ENCODE peak calls at places on chromosomes 4 and X, in seven cellular contexts. U, Q, W, E, L, R and F are unnamed samples.

GRCh38 chr4:41406051-41406516 is 131.9 kb upstream of the LIMCH1 start:
- DNase-seq in W (no peak), E (no peak), Q (peak; percentile 39), U (no peak), R (no peak), L (peak; percentile 54), F (no peak)

GRCh38 chr4:183147191-183147590 is 48.1 kb downstream of the WWC2 start:
- DNase-seq in Q (no peak), E (no peak), R (no peak), L (no peak), U (no peak), W (no peak), F (no peak)

GRCh38 chr4:11765849-11766453 is 337.3 kb upstream of the HS3ST1 start:
- DNase-seq in U (no peak), E (no peak), W (no peak), L (peak; percentile 25), R (peak; percentile 13), Q (peak; percentile 0), F (peak; percentile 16)

GRCh38 chrX:31223817-31224216 is 152.0 kb upstream of the FTHL17 start:
- DNase-seq in L (no peak), E (no peak), U (no peak), W (no peak), Q (no peak), R (no peak), F (no peak)

GRCh38 chr4:64417974-64418373 is 8.7 kb upstream of the TECRL start:
- DNase-seq in E (peak; percentile 51), U (no peak), W (no peak), R (no peak), Q (no peak), L (peak; percentile 22), F (no peak)

GRCh38 chrX:23578079-23578478 is 89.2 kb upstream of the PRDX4 start:
- DNase-seq in W (no peak), R (no peak), Q (no peak), E (no peak), U (no peak), L (peak; percentile 17), F (no peak)

GRCh38 chrX:9522756-9523155 is 57.9 kb downstream of the TBL1X start:
- DNase-seq in W (no peak), R (no peak), L (no peak), Q (no peak), E (no peak), U (no peak), F (no peak)

GRCh38 chrX:30822068-30822671 is 66.9 kb downstream of the TAB3 start:
- DNase-seq in Q (no peak), R (no peak), U (no peak), L (no peak), E (no peak), W (no peak), F (no peak)

GRCh38 chr4:107989162-107989536 is 540 bp upstream of the HADH start:
- DNase-seq in L (no peak), E (no peak), Q (no peak), R (no peak), U (no peak), W (no peak), F (no peak)

GRCh38 chr4:22910200-22910599 is 217.5 kb downstream of the GBA3 start:
- DNase-seq in R (no peak), Q (no peak), E (no peak), W (no peak), L (no peak), U (no peak), F (no peak)

GRCh38 chrX:124217289-124218251 is 114.9 kb upstream of the TEX13D start:
- DNase-seq in R (peak; percentile 8), Q (no peak), E (peak; percentile 20), L (no peak), W (no peak), U (no peak), F (no peak)

GRCh38 chrX:151982217-151982616 is 7.7 kb upstream of the GABRE start:
- DNase-seq in W (no peak), R (no peak), L (peak; percentile 18), U (no peak), E (no peak), Q (no peak), F (no peak)

GRCh38 chr4:8001564-8002355 is 62.1 kb upstream of the AFAP1 start:
- DNase-seq in Q (no peak), L (no peak), E (no peak), U (no peak), W (no peak), R (no peak), F (no peak)

GRCh38 chr4:80077639-80078038 is 4.6 kb upstream of the ANTXR2 start:
- DNase-seq in L (no peak), E (no peak), W (no peak), U (no peak), R (no peak), Q (no peak), F (no peak)

GRCh38 chrX:57821703-57822375 is 88.4 kb downstream of the ZXDA start:
- DNase-seq in Q (peak; percentile 15), R (peak; percentile 41), E (peak; percentile 25), L (peak; percentile 20), W (no peak), U (no peak), F (peak; percentile 26)

GRCh38 chrX:114675365-114675764 is 91.5 kb downstream of the HTR2C start:
- DNase-seq in E (no peak), U (no peak), L (no peak), R (no peak), Q (no peak), W (no peak), F (no peak)

GRCh38 chr4:3322059-3322550 is 29.3 kb downstream of the RGS12 start:
- DNase-seq in E (peak; percentile 18), U (no peak), R (no peak), L (no peak), Q (no peak), W (no peak), F (no peak)

GRCh38 chr4:183295711-183296110 is 24.4 kb downstream of the CLDN22 start:
- DNase-seq in Q (no peak), W (no peak), E (no peak), L (no peak), U (no peak), R (no peak), F (no peak)

GRCh38 chrX:136353519-136354095 is 52.8 kb downstream of the ADGRG4 start:
- DNase-seq in Q (no peak), R (no peak), W (no peak), L (no peak), U (no peak), E (no peak), F (no peak)

GRCh38 chr4:24476209-24476781 is 108.1 kb downstream of the DHX15 start:
- DNase-seq in L (no peak), E (no peak), R (no peak), U (no peak), Q (no peak), W (no peak), F (no peak)

DNA sequence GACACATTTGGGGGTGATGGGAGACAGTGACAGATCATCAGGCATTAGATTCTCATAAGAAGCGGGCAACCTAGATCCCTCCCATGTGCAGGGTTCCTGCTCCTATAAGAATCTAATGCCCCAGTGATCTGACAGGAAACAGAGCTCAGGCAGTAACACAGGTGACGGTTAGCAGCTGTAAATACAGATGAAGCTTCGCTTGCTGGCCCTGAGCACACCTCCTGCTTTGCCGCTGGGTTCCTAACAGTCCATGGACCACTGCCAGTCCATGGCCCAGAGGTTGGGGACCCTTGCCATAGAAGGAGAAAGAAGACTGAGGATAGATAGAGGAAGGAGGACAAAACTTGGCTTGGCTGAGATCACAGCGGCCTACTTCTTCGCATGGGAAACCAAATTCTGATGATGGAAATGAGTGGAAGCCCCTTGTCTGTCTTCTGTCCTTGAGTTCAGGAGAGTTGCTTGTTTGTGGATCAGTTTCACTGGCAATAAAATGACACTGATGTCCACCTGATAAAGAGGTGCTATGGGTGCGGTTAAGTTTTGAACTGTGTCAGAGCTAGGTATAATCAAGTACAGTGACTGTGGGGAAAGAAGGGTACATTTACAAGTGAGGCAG is 1.7 kb upstream of the TIFA start:
- DNase-seq in E (no peak), U (no peak), W (no peak), L (no peak), Q (no peak), R (no peak), F (no peak)
- TF ChIP-seq POLR2A in E (no peak), U (no peak), W (no peak), L (no peak), Q (no peak), R (no peak), F (no peak)

DNA sequence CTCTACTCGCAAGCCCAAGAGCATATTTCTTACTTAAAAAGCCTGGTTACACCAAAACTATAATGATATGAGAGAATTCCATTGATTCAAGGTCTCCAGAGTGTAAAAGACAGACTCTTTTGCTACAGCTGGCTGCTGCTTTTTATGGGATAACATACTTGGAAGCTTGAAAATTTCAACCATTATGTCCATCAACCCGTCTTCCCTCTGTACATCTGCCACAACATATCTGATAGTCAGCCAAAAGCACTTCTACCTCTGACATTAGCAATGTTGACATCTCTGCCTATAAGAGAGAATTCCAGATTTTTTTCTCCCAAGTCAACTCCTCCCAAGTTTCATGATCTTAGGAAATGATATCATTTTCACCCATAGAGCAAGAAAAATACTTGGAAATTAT is 54.4 kb upstream of the IQCM start:
- DNase-seq in R (no peak), Q (no peak), L (no peak), E (no peak), U (no peak), W (no peak), F (no peak)
- H3K4me1 ChIP-seq in R (no peaks in the 10 kb centered on the region), Q (no peaks in the 10 kb centered on the region), L (no peaks in the 10 kb centered on the region), E (no peaks in the 10 kb centered on the region), U (no peaks in the 10 kb centered on the region), W (no peaks in the 10 kb centered on the region), F (no peaks in the 10 kb centered on the region)

GRCh38 chrX:153469811-153470410 is 465 bp downstream of the HAUS7 start:
- DNase-seq in Q (peak; percentile 47), L (no peak), E (no peak), W (no peak), U (no peak), R (no peak), F (no peak)
- H3K27ac ChIP-seq in Q (peak overlapping the region; percentile 64), L (no peak overlapping the region), E (no peak overlapping the region), W (peak overlapping the region; percentile 60), U (no peak overlapping the region), R (peak overlapping the region; percentile 50), F (no peak overlapping the region)

GRCh38 chr4:1870578-1871443 is at the start of gene NSD2:
- DNase-seq in W (peak; percentile 27), U (peak; percentile 93), R (peak; percentile 76), L (peak; percentile 84), E (peak; percentile 94), Q (peak; percentile 83), F (peak; percentile 86)
- TF ChIP-seq POLR2A in W (no peak), U (peak; percentile 87), R (peak; percentile 72), L (peak; percentile 75), E (peak; percentile 48), Q (peak; percentile 42), F (peak; percentile 91)